ENCODE peak calls at places on chromosome 7, in five cellular contexts. A is H9; K is cardiac fibroblast; W is CD8-positive, alpha-beta T cell; F is prostate gland. P is an unnamed sample.

GRCh38 chr7:34612671-34613070 is 45.3 kb upstream of the NPSR1 start:
- DNase-seq in A (no peak), K (peak), W (no peak), F (no peak), P (no peak)

GRCh38 chr7:133109816-133110215 is 27.9 kb upstream of the CHCHD3 start:
- DNase-seq in A (no peak), K (no peak), W (no peak), F (no peak), P (no peak)

GRCh38 chr7:19558527-19558926 is 150.3 kb downstream of the POLR1F start:
- DNase-seq in A (no peak), K (peak), W (no peak), F (no peak), P (no peak)

GRCh38 chr7:29636009-29636351 is 72.3 kb downstream of the PRR15 start:
- DNase-seq in A (no peak), K (no peak), W (no peak), F (no peak), P (no peak)

GRCh38 chr7:26958834-26959233 is 94.4 kb upstream of the SKAP2 start:
- DNase-seq in A (no peak), K (peak), W (no peak), F (no peak), P (no peak)

GRCh38 chr7:11969627-11970026 is 137.6 kb upstream of the THSD7A start:
- DNase-seq in A (no peak), K (no peak), W (no peak), F (no peak), P (no peak)

GRCh38 chr7:149850007-149850594 is 11.9 kb downstream of the ZNF862 start:
- DNase-seq in A (no peak), K (no peak), W (no peak), F (no peak), P (no peak)

GRCh38 chr7:132030883-132031282 is 474.5 kb upstream of the PODXL start:
- DNase-seq in A (no peak), K (no peak), W (no peak), F (no peak), P (no peak)

GRCh38 chr7:99094369-99094768 is 49.5 kb downstream of the SMURF1 start:
- DNase-seq in A (no peak), K (no peak), W (no peak), F (no peak), P (no peak)

GRCh38 chr7:1758859-1759521 is 88.9 kb downstream of the ELFN1 start:
- DNase-seq in A (no peak), K (no peak), W (no peak), F (no peak), P (no peak)

DNA sequence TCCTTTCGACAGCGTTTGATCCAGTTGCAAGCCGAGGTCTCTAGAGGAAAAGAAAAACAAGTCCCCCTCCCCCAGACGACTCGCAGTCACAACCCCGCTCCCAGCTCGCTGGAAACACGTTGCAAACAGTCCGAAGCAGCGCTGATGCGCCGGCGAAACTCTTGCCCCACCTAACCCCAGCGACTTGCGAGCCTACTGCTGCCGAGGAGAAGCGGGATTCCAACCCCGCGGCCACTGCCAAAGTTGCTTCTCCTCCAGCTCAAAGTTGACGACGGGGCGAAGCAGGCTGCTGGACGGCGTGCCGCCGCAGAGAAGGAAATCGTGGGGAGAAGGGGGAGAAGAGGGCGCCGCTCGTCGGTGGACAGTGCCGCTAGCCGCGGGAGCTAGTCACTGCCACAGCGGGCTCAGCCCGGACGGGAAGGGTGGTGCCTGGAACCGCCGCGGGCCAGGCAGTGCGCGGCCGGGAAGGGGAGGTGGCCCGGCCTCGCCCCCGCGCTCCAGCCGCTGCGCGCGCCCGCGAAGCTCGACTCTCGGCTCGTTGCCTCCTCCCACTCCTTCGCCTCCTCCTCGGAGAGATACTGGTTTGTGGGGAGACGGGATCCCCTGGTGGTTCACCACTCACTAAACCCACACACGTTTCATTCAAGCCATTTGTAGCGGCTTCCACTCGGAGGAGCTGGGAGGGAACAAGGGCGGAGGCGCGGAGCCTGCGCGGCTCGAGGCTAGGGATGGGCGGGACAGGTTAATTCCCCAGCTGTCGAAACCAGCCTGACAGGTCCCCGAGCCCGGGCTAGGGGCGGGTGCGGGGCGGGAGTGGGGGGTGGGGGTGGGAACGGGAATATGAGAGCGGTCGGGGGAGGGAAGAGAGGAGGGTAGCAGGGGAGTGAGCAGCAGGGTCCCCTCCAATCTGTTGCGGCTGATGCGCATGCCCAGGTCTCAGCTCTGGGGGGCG is at the start of gene GPR37:
- DNase-seq in A (peak), K (peak), W (no peak), F (peak), P (peak)
- TF ChIP-seq CTCF in A (peak), K (no peak), W (no peak), F (no peak), P (peak)

GRCh38 chr7:37287093-37287492 is 161.6 kb downstream of the ELMO1 start:
- DNase-seq in A (no peak), K (no peak), W (no peak), F (no peak), P (no peak)
- TF ChIP-seq CTCF in A (no peak), K (no peak), W (no peak), F (no peak), P (no peak)

DNA sequence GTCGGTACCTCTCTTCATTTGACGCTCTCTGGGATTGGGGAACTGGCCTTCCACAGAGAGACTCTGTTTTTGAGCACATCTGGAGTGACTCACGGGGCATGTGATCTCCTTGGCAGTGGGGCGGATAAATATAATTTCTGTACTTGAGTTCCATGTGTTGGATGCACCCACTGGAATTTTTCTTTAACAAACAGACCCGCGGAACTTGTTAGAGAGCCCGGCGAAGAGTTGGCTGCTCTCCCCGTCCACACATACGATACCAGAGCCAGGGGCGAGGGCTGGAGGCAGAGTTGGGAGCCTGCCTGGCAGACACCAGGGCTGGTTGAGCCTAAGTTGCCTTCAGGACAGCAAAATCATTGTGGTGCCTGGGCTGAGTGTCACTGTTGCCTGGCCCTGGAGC is at the start of gene FAM180A:
- DNase-seq in A (no peak), K (peak), W (no peak), F (peak), P (no peak)
- TF ChIP-seq CTCF in A (no peak), K (no peak), W (no peak), F (no peak), P (no peak)

DNA sequence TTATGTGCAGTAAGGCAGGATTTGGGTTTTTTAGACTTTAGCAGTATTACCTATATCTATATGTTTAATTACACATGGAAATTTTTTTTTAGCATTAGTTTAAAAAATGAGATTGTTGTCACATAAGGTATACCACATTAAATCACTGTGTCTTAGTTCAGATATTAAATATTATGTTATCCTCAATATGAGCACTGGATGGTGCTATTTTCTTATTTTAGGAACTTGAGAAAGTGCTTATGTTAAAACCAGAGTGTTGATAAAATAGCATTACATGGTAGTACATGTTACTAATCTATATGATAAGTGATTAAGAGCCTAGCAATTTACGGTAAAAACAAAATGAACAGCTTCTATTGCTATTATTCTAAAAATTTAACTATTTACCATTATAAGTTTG is 28.8 kb downstream of the MIOS start:
- DNase-seq in A (no peak), K (peak), W (no peak), F (no peak), P (no peak)
- TF ChIP-seq CTCF in A (no peak), K (no peak), W (peak), F (peak), P (peak)

P was measured in progenitor cell of endocrine pancreas.